ENCODE peak calls at places on chromosomes 6 and 20, in six cellular contexts. M is cardiac muscle cell; X is erythroblast; U is BJ; V is naive thymus-derived CD8-positive, alpha-beta T cell; Z is stromal cell of bone marrow. Q is an unnamed sample.

GRCh38 chr20:59010995-59011873 is 4.2 kb upstream of the CTSZ start:
- DNase-seq in V (no peak), X (peak), U (peak), M (peak), Z (peak), Q (peak)

GRCh38 chr6:129901910-129902309 is 40.8 kb upstream of the TMEM244 start:
- DNase-seq in V (no peak), M (no peak), X (peak), U (no peak), Z (no peak), Q (no peak)

GRCh38 chr6:39452746-39453145 is 130.2 kb upstream of the KCNK16 start:
- DNase-seq in Z (no peak), U (no peak), V (no peak), M (no peak), X (no peak), Q (no peak)

GRCh38 chr6:158481612-158482473 is 78.0 kb upstream of the TMEM181 start:
- DNase-seq in X (no peak), U (peak), M (peak), Z (peak), V (no peak), Q (peak)

GRCh38 chr20:59923514-59923913 is 9.9 kb downstream of the SYCP2 start:
- DNase-seq in M (no peak), Z (no peak), X (no peak), U (no peak), V (no peak), Q (no peak)

GRCh38 chr6:51273228-51273961 is 454.7 kb downstream of the TFAP2B start:
- DNase-seq in Z (no peak), U (no peak), X (no peak), M (no peak), V (no peak), Q (no peak)

GRCh38 chr6:118905084-118905483 is 11.1 kb downstream of the ASF1A start:
- DNase-seq in U (no peak), M (no peak), X (no peak), Z (no peak), V (no peak), Q (no peak)

GRCh38 chr6:37940074-37940847 is 120.7 kb downstream of the ZFAND3 start:
- DNase-seq in Z (no peak), V (no peak), U (no peak), M (peak), X (peak), Q (peak)

GRCh38 chr6:42224222-42225042 is 6.8 kb upstream of the MRPS10 start:
- DNase-seq in M (peak), V (no peak), U (peak), Z (peak), X (peak), Q (peak)

GRCh38 chr6:43803783-43804549 is 34.0 kb downstream of the VEGFA start:
- DNase-seq in U (no peak), X (peak), M (peak), Z (no peak), V (no peak), Q (no peak)

GRCh38 chr20:56418385-56418861 is 6.4 kb downstream of the CASS4 start:
- DNase-seq in X (no peak), M (peak), Z (no peak), V (peak), U (no peak), Q (peak)

GRCh38 chr6:1136415-1136774 is 175.5 kb upstream of the FOXQ1 start:
- DNase-seq in Z (peak), M (peak), X (no peak), U (no peak), V (no peak), Q (no peak)

GRCh38 chr6:40410792-40411191 is 176.4 kb downstream of the LRFN2 start:
- DNase-seq in Z (no peak), X (no peak), V (no peak), U (no peak), M (no peak), Q (no peak)

GRCh38 chr6:139927236-139927635 is 552.8 kb upstream of the CITED2 start:
- DNase-seq in M (peak), V (no peak), X (peak), Z (peak), U (no peak), Q (peak)

GRCh38 chr6:47135772-47136171 is 93.6 kb upstream of the ADGRF1 start:
- DNase-seq in Z (peak), X (peak), U (peak), V (no peak), M (peak), Q (peak)

GRCh38 chr20:53488779-53489272 is 104.8 kb downstream of the ZNF217 start:
- DNase-seq in Z (no peak), U (no peak), V (no peak), X (no peak), M (no peak), Q (no peak)

GRCh38 chr20:50762435-50763201 is 31.2 kb downstream of the PARD6B start:
- DNase-seq in X (no peak), M (peak), V (no peak), U (no peak), Z (peak), Q (no peak)

GRCh38 chr6:2730353-2730752 is 20.4 kb downstream of the MYLK4 start:
- DNase-seq in M (no peak), U (no peak), Z (no peak), X (no peak), V (no peak), Q (no peak)

Q was measured in dermis blood vessel endothelial cell.